ENCODE peak calls at places on chromosomes 13 and 19, in five cellular contexts. F is HCT116, A is K562, U is HepG2, Z is GM12878. R is an unnamed sample.
A peak's percentile ranks its signal among the peaks of the same experiment; 100 is the strongest.

GRCh38 chr19:38653028-38653571 is 5.7 kb downstream of the ACTN4 start:
- DNase-seq in Z (no peak), U (peak; percentile 85), F (no peak), A (no peak), R (no peak)

GRCh38 chr13:97043302-97043701 is 49.0 kb upstream of the OXGR1 start:
- DNase-seq in Z (no peak), U (no peak), F (no peak), A (no peak), R (no peak)

GRCh38 chr13:93777504-93777903 is 550.9 kb downstream of the GPC6 start:
- DNase-seq in U (no peak), Z (no peak), F (no peak), A (no peak), R (no peak)

GRCh38 chr19:19146865-19147264 is 8.6 kb upstream of the TMEM161A start:
- DNase-seq in U (no peak), F (no peak), Z (no peak), A (no peak), R (no peak)

GRCh38 chr19:16342002-16342715 is 17.5 kb downstream of the KLF2 start:
- DNase-seq in F (no peak), A (no peak), Z (peak; percentile 76), U (no peak), R (no peak)

GRCh38 chr13:44396963-44397580 is 23.4 kb downstream of the SERP2 start:
- DNase-seq in F (no peak), Z (no peak), U (no peak), A (peak; percentile 24), R (peak; percentile 77)

GRCh38 chr19:4456566-4456842 is 1.1 kb downstream of the UBXN6 start:
- DNase-seq in U (no peak), A (no peak), Z (no peak), F (no peak), R (peak; percentile 55)

GRCh38 chr13:23794267-23795161 is 94.7 kb downstream of the MIPEP start:
- DNase-seq in F (no peak), Z (peak; percentile 72), U (no peak), A (no peak), R (no peak)

GRCh38 chr13:41985788-41986508 is 25.0 kb upstream of the VWA8 start:
- DNase-seq in A (no peak), F (no peak), U (no peak), Z (no peak), R (peak; percentile 31)

GRCh38 chr13:99269627-99270252 is 11.6 kb upstream of the GPR18 start:
- DNase-seq in Z (no peak), U (peak; percentile 25), F (peak; percentile 38), A (no peak), R (peak; percentile 17)

GRCh38 chr19:14437578-14438140 is 4.6 kb downstream of the PKN1 start:
- DNase-seq in A (no peak), Z (no peak), F (no peak), U (no peak), R (no peak)

GRCh38 chr13:50224534-50224933 is 209.3 kb downstream of the KCNRG start:
- DNase-seq in Z (no peak), A (no peak), F (no peak), U (no peak), R (no peak)

GRCh38 chr19:495440-496332 is 600 bp upstream of the MADCAM1 start:
- DNase-seq in U (no peak), A (peak; percentile 66), Z (no peak), F (no peak), R (peak; percentile 84)

GRCh38 chr13:110129076-110129475 is 177.9 kb downstream of the COL4A1 start:
- DNase-seq in Z (no peak), A (no peak), U (no peak), F (no peak), R (no peak)

DNA sequence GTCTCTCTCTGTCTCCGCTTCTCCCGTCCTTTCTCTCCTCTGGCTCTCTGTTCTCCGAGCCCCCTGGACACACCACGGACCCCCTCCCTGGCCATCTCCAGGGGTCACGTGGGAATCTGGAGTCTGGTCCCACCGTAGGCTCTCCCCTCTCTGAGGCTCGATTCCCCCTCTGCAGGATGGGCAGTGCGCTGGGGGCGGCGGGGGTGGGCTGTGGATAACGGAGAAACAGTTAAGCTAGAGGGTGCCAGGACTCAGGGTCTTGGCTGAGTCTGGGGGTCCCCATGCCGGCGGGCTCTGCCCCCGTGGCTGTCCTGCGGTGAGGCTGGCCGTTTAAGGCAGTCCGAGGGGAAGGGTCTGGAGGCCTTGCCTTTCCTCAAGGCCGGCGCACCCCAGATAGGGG is 462 bp upstream of the MEIS3 start:
- DNase-seq in U (no peak), Z (no peak), A (no peak), F (no peak), R (no peak)
- H3K27me3 ChIP-seq in U (peaks cover 17% of the 10 kb centered on the region), Z (peaks cover 21% of the 10 kb centered on the region), A (peaks cover 66% of the 10 kb centered on the region), F (peaks cover 20% of the 10 kb centered on the region), R (no peaks in the 10 kb centered on the region)

GRCh38 chr19:1651061-1651547 is 1.3 kb downstream of the TCF3 start:
- DNase-seq in F (no peak), U (no peak), Z (peak; percentile 56), A (no peak), R (peak; percentile 73)
- TF ChIP-seq ZBTB33 in F (no peak), U (no peak), Z (no peak), A (no peak), R (no peak)

GRCh38 chr13:28624707-28625432 is 34.1 kb upstream of the POMP start:
- DNase-seq in F (no peak), A (no peak), Z (no peak), U (no peak), R (no peak)
- H3K27me3 ChIP-seq in F (no peaks in the 10 kb centered on the region), A (no peaks in the 10 kb centered on the region), Z (no peaks in the 10 kb centered on the region), U (no peaks in the 10 kb centered on the region), R (peaks cover 4% of the 10 kb centered on the region)

GRCh38 chr13:58081301-58081820 is 449.8 kb downstream of the PCDH17 start:
- DNase-seq in A (no peak), U (no peak), F (no peak), Z (no peak), R (no peak)
- TF ChIP-seq ZBTB33 in A (no peak), U (no peak), F (no peak), Z (no peak), R (no peak)

GRCh38 chr19:40598918-40599307 is 2.3 kb upstream of the LTBP4 start:
- DNase-seq in U (no peak), F (no peak), Z (no peak), A (no peak), R (no peak)
- H3K27me3 ChIP-seq in U (peaks cover 6% of the 10 kb centered on the region), F (no peaks in the 10 kb centered on the region), Z (peaks cover 14% of the 10 kb centered on the region), A (no peaks in the 10 kb centered on the region), R (no peaks in the 10 kb centered on the region)